ENCODE peak calls at places on chromosomes 1 and 21, in six cellular contexts. G, U, K, S, T and X are unnamed samples.

GRCh38 chr1:226649780-226650179 is 89.3 kb downstream of the ITPKB start:
- DNase-seq in G (no peak), U (no peak), K (peak; percentile 43), S (no peak), T (no peak), X (no peak)

GRCh38 chr1:213111502-213111901 is 60.5 kb downstream of the RPS6KC1 start:
- DNase-seq in G (no peak), U (no peak), K (no peak), S (no peak), T (no peak), X (no peak)

GRCh38 chr1:202072211-202072610 is 50.5 kb upstream of the GPR37L1 start:
- DNase-seq in G (no peak), U (no peak), K (no peak), S (no peak), T (no peak), X (no peak)

GRCh38 chr1:162942903-162943567 is 82.1 kb upstream of the CCDC190 start:
- DNase-seq in G (no peak), U (no peak), K (peak; percentile 44), S (no peak), T (no peak), X (no peak)

GRCh38 chr1:66070491-66070890 is 277.8 kb downstream of the PDE4B start:
- DNase-seq in G (no peak), U (no peak), K (no peak), S (no peak), T (no peak), X (no peak)

GRCh38 chr1:165924096-165924495 is 96.7 kb downstream of the UCK2 start:
- DNase-seq in G (no peak), U (no peak), K (no peak), S (no peak), T (no peak), X (no peak)

GRCh38 chr1:36023098-36023769 is 60.7 kb upstream of the TEKT2 start:
- DNase-seq in G (no peak), U (no peak), K (no peak), S (no peak), T (peak; percentile 57), X (no peak)

GRCh38 chr1:23957096-23957495 is 2.5 kb upstream of the PNRC2 start:
- DNase-seq in G (no peak), U (peak; percentile 64), K (no peak), S (no peak), T (no peak), X (no peak)

GRCh38 chr1:84834419-84835064 is 58.5 kb downstream of the LPAR3 start:
- DNase-seq in G (no peak), U (peak; percentile 86), K (peak; percentile 72), S (peak; percentile 69), T (no peak), X (no peak)

GRCh38 chr1:63368131-63368530 is 704 bp downstream of the ALG6 start:
- DNase-seq in G (no peak), U (no peak), K (no peak), S (no peak), T (peak; percentile 30), X (no peak)

GRCh38 chr21:33373451-33373850 is 29.8 kb upstream of the IFNGR2 start:
- DNase-seq in G (peak; percentile 48), U (peak; percentile 76), K (no peak), S (no peak), T (no peak), X (no peak)

GRCh38 chr21:44064852-44065403 is 42.3 kb upstream of the PWP2 start:
- DNase-seq in G (peak; percentile 41), U (no peak), K (no peak), S (no peak), T (no peak), X (no peak)

GRCh38 chr21:15443740-15444117 is 286.1 kb upstream of the USP25 start:
- DNase-seq in G (no peak), U (no peak), K (no peak), S (no peak), T (no peak), X (no peak)

GRCh38 chr1:160358073-160358472 is 8.8 kb upstream of the NHLH1 start:
- DNase-seq in G (no peak), U (no peak), K (no peak), S (no peak), T (no peak), X (no peak)

GRCh38 chr1:51523931-51524330 is 4.9 kb upstream of the EPS15 start:
- DNase-seq in G (no peak), U (no peak), K (no peak), S (no peak), T (no peak), X (no peak)

GRCh38 chr21:27419153-27419552 is 452.3 kb upstream of the ADAMTS5 start:
- DNase-seq in G (no peak), U (no peak), K (peak; percentile 51), S (no peak), T (no peak), X (no peak)

GRCh38 chr1:204692852-204693356 is 7.4 kb upstream of the LRRN2 start:
- DNase-seq in G (no peak), U (no peak), K (no peak), S (no peak), T (no peak), X (no peak)

GRCh38 chr1:9004731-9005708 is 21.2 kb downstream of the SLC2A7 start:
- DNase-seq in G (no peak), U (peak; percentile 49), K (peak; percentile 87), S (peak; percentile 74), T (peak; percentile 91), X (peak; percentile 93)

GRCh38 chr1:177122461-177122860 is 42.1 kb downstream of the ASTN1 start:
- DNase-seq in G (no peak), U (no peak), K (no peak), S (no peak), T (no peak), X (no peak)

GRCh38 chr1:34460193-34460592 is 283.5 kb downstream of the C1orf94 start:
- DNase-seq in G (no peak), U (no peak), K (no peak), S (no peak), T (peak; percentile 67), X (no peak)

GRCh38 chr21:40120944-40121575 is 253.8 kb downstream of the PCP4 start:
- DNase-seq in G (no peak), U (no peak), K (peak; percentile 1), S (no peak), T (no peak), X (no peak)

GRCh38 chr1:27033059-27033746 is 20.6 kb upstream of the TENT5B start:
- DNase-seq in G (no peak), U (peak; percentile 24), K (no peak), S (no peak), T (no peak), X (no peak)
- TF ChIP-seq CTCF in G (no peak), U (no peak), K (no peak), S (no peak), T (no peak), X (no peak)

GRCh38 chr1:236051107-236051885 is 13.6 kb downstream of the NID1 start:
- DNase-seq in G (no peak), U (no peak), K (peak; percentile 55), S (no peak), T (no peak), X (no peak)
- TF ChIP-seq CTCF in G (no peak), U (no peak), K (no peak), S (no peak), T (no peak), X (no peak)

GRCh38 chr1:175319912-175320230 is 127.3 kb upstream of the KIAA0040 start:
- DNase-seq in G (no peak), U (no peak), K (no peak), S (no peak), T (no peak), X (no peak)

GRCh38 chr1:175318633-175319032 is 126.1 kb upstream of the KIAA0040 start:
- DNase-seq in G (no peak), U (no peak), K (no peak), S (no peak), T (no peak), X (no peak)

GRCh38 chr1:175317795-175318194 is 125.2 kb upstream of the KIAA0040 start:
- DNase-seq in G (no peak), U (no peak), K (no peak), S (no peak), T (no peak), X (no peak)

GRCh38 chr1:175319112-175319911 is 126.7 kb upstream of the KIAA0040 start:
- DNase-seq in G (peak; percentile 89), U (peak; percentile 51), K (peak; percentile 60), S (peak; percentile 10), T (peak; percentile 71), X (no peak)

DNA sequence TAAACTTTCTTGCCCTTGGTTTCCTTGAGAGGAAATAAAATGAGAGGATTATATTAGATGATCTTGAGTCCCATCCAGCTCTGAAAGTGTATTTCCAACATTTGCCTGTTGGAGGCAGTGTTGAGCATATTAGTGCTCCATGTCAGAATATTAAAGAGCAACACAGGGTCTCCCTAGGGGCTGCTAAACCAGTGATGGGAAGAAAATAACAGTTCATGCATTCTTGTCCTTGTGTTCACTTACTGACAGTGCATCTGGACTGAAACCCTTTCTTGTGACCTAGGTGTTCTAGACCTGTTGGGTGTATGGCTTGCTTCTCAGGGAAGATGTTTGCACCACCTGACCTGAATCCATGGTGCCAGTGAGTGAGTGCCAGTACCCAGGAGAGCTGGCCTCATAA is 124.7 kb upstream of the KIAA0040 start:
- DNase-seq in G (no peak), U (no peak), K (no peak), S (no peak), T (no peak), X (no peak)
- TF ChIP-seq CTCF in G (no peak), U (peak; percentile 40), K (no peak), S (peak; percentile 12), T (peak; percentile 31), X (peak; percentile 28)

GRCh38 chr1:53592521-53592982 is 133.4 kb downstream of the DMRTB1 start:
- DNase-seq in G (no peak), U (peak; percentile 9), K (peak; percentile 79), S (peak; percentile 46), T (no peak), X (no peak)
- TF ChIP-seq CTCF in G (no peak), U (peak; percentile 48), K (peak; percentile 1), S (no peak), T (no peak), X (no peak)